ENCODE peak calls at places on chromosomes 5 and 9, in seven cellular contexts. N, Q, B, O, I, L and X are unnamed samples.

GRCh38 chr5:111143910-111144309 is 51.8 kb downstream of the WDR36 start:
- DNase-seq in N (peak; percentile 74), Q (no peak), B (peak; percentile 91), O (peak; percentile 66), I (no peak), L (no peak), X (no peak)

GRCh38 chr9:7799234-7799933 is at the start of gene DMAC1:
- DNase-seq in N (peak; percentile 72), Q (peak; percentile 79), B (peak; percentile 83), O (peak; percentile 88), I (peak; percentile 84), L (peak; percentile 81), X (peak; percentile 85)

GRCh38 chr5:10699987-10700386 is 61.0 kb downstream of the DAP start:
- DNase-seq in N (no peak), Q (no peak), B (no peak), O (no peak), I (no peak), L (no peak), X (no peak)

GRCh38 chr5:170475269-170476000 is 28.4 kb upstream of the KCNIP1 start:
- DNase-seq in N (no peak), Q (no peak), B (no peak), O (no peak), I (no peak), L (no peak), X (no peak)

GRCh38 chr9:100602302-100602930 is 24.5 kb downstream of the CAVIN4 start:
- DNase-seq in N (no peak), Q (no peak), B (peak; percentile 58), O (no peak), I (no peak), L (peak; percentile 71), X (no peak)

GRCh38 chr9:136372561-136373299 is 739 bp downstream of the CARD9 start:
- DNase-seq in N (peak; percentile 67), Q (peak; percentile 69), B (peak; percentile 26), O (peak; percentile 80), I (no peak), L (no peak), X (peak; percentile 74)

GRCh38 chr9:74275872-74276508 is 221.1 kb upstream of the RORB start:
- DNase-seq in N (no peak), Q (no peak), B (no peak), O (no peak), I (no peak), L (no peak), X (no peak)

GRCh38 chr5:149170292-149170691 is 29.0 kb downstream of the ABLIM3 start:
- DNase-seq in N (no peak), Q (no peak), B (no peak), O (no peak), I (no peak), L (no peak), X (no peak)

GRCh38 chr9:69675563-69675962 is 3.4 kb upstream of the APBA1 start:
- DNase-seq in N (no peak), Q (no peak), B (no peak), O (no peak), I (no peak), L (no peak), X (no peak)

GRCh38 chr9:126299706-126300276 is 26.8 kb upstream of the MVB12B start:
- DNase-seq in N (no peak), Q (no peak), B (no peak), O (no peak), I (no peak), L (no peak), X (no peak)

GRCh38 chr5:150630459-150631325 is 9.8 kb upstream of the SYNPO start:
- DNase-seq in N (peak; percentile 85), Q (no peak), B (no peak), O (peak; percentile 91), I (peak; percentile 86), L (no peak), X (no peak)

GRCh38 chr5:893711-894110 is 1.0 kb downstream of the TRIP13 start:
- DNase-seq in N (no peak), Q (no peak), B (no peak), O (no peak), I (no peak), L (no peak), X (no peak)

GRCh38 chr9:97096793-97097192 is 57.9 kb upstream of the CTSV start:
- DNase-seq in N (no peak), Q (no peak), B (no peak), O (no peak), I (no peak), L (no peak), X (no peak)

GRCh38 chr5:150595466-150596031 is 44.9 kb upstream of the SYNPO start:
- DNase-seq in N (peak; percentile 43), Q (no peak), B (no peak), O (peak; percentile 67), I (peak; percentile 67), L (no peak), X (no peak)

GRCh38 chr9:101437806-101438232 is 2.2 kb upstream of the ALDOB start:
- DNase-seq in N (peak; percentile 66), Q (peak; percentile 44), B (no peak), O (peak; percentile 76), I (no peak), L (no peak), X (no peak)

GRCh38 chr5:37837101-37838032 is 2.5 kb downstream of the GDNF start:
- DNase-seq in N (peak; percentile 71), Q (peak; percentile 61), B (peak; percentile 79), O (peak; percentile 71), I (peak; percentile 78), L (peak; percentile 18), X (peak; percentile 61)
- TF ChIP-seq CTCF in N (peak; percentile 85), Q (peak; percentile 51), B (peak; percentile 69), O (peak; percentile 71), I (peak; percentile 74), L (peak; percentile 70), X (peak; percentile 20)

GRCh38 chr5:74179701-74180100 is 460.8 kb downstream of the ENC1 start:
- DNase-seq in N (no peak), Q (no peak), B (no peak), O (no peak), I (no peak), L (no peak), X (no peak)

GRCh38 chr5:74177995-74178394 is 462.5 kb downstream of the ENC1 start:
- DNase-seq in N (no peak), Q (no peak), B (no peak), O (no peak), I (no peak), L (no peak), X (no peak)

GRCh38 chr5:74183041-74183440 is 457.5 kb downstream of the ENC1 start:
- DNase-seq in N (no peak), Q (no peak), B (no peak), O (no peak), I (no peak), L (no peak), X (no peak)

GRCh38 chr5:74182603-74183002 is 457.9 kb downstream of the ENC1 start:
- DNase-seq in N (no peak), Q (no peak), B (no peak), O (no peak), I (no peak), L (no peak), X (no peak)

GRCh38 chr5:74179183-74179582 is 461.3 kb downstream of the ENC1 start:
- DNase-seq in N (no peak), Q (no peak), B (peak; percentile 62), O (no peak), I (no peak), L (no peak), X (no peak)
- H3K9me3 ChIP-seq in N (no peaks in the 10 kb centered on the region), Q (no peaks in the 10 kb centered on the region), B (no peaks in the 10 kb centered on the region), O (no peaks in the 10 kb centered on the region), I (no peaks in the 10 kb centered on the region), L (no peaks in the 10 kb centered on the region), X (no peaks in the 10 kb centered on the region)

GRCh38 chr9:34374905-34375552 is 1.7 kb downstream of the MYORG start:
- DNase-seq in N (no peak), Q (peak; percentile 73), B (peak; percentile 37), O (no peak), I (no peak), L (no peak), X (no peak)
- TF ChIP-seq CTCF in N (no peak), Q (no peak), B (no peak), O (no peak), I (no peak), L (no peak), X (no peak)

GRCh38 chr9:108367188-108367587 is 488.6 kb downstream of the ACTL7B start:
- DNase-seq in N (no peak), Q (no peak), B (no peak), O (no peak), I (no peak), L (no peak), X (no peak)
- H3K9me3 ChIP-seq in N (peaks cover 21% of the 10 kb centered on the region), Q (no peaks in the 10 kb centered on the region), B (no peaks in the 10 kb centered on the region), O (no peaks in the 10 kb centered on the region), I (peaks cover 4% of the 10 kb centered on the region), L (no peaks in the 10 kb centered on the region), X (no peaks in the 10 kb centered on the region)

GRCh38 chr5:35369965-35370790 is 139.9 kb upstream of the PRLR start:
- DNase-seq in N (no peak), Q (no peak), B (no peak), O (no peak), I (no peak), L (no peak), X (no peak)

GRCh38 chr5:35374584-35374983 is 144.3 kb upstream of the PRLR start:
- DNase-seq in N (no peak), Q (no peak), B (no peak), O (no peak), I (no peak), L (no peak), X (no peak)

GRCh38 chr5:35373196-35373696 is 143.0 kb upstream of the PRLR start:
- DNase-seq in N (no peak), Q (no peak), B (no peak), O (no peak), I (no peak), L (no peak), X (no peak)

GRCh38 chr5:35371971-35372426 is 141.7 kb upstream of the PRLR start:
- DNase-seq in N (no peak), Q (peak; percentile 61), B (no peak), O (no peak), I (no peak), L (no peak), X (no peak)

GRCh38 chr5:35372482-35372881 is 142.2 kb upstream of the PRLR start:
- DNase-seq in N (no peak), Q (no peak), B (no peak), O (no peak), I (no peak), L (no peak), X (no peak)
- TF ChIP-seq CTCF in N (no peak), Q (no peak), B (no peak), O (no peak), I (no peak), L (no peak), X (no peak)

DNA sequence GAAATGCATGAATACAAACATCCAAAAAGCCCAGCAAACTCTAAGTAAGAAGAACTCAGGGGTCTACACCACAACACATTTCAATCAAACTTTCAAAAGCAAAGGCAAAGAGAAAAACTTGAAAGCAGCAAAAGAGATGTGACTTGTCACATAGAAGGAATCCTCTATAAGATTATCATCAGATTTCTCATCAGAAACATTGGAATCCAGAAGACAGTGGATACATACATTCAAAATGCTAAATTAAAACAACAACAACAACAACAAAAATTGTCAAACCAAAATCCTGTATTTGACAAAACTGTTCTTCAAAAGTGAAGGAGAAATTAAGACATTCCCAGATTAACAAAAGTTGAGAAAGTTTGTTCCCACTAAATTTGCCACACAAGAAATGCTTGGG is 362.7 kb downstream of the ZNF608 start:
- DNase-seq in N (no peak), Q (no peak), B (no peak), O (no peak), I (no peak), L (no peak), X (no peak)
- H3K9me3 ChIP-seq in N (peaks cover 72% of the 10 kb centered on the region), Q (no peaks in the 10 kb centered on the region), B (peaks cover 6% of the 10 kb centered on the region), O (no peaks in the 10 kb centered on the region), I (no peaks in the 10 kb centered on the region), L (no peaks in the 10 kb centered on the region), X (peaks cover 18% of the 10 kb centered on the region)